ENCODE peak calls at places on chromosomes 3 and 15, in six cellular contexts. G is NCI-H1092; V is stimulated activated CD8-positive, alpha-beta memory T cell treated with anti-CD3 and anti-CD28 coated beads, Interleukin-4, amount 100 ng/mL, for 48 hours; A is effector memory CD4-positive, alpha-beta T cell; R is astrocyte of the spinal cord; T is amniotic stem cell. L is an unnamed sample.

GRCh38 chr3:188507244-188507720 is 353.3 kb downstream of the LPP start:
- DNase-seq in T (peak; percentile 84), G (no peak), V (no peak), A (no peak), R (peak; percentile 96), L (no peak)

GRCh38 chr3:166488977-166489672 is 651.9 kb upstream of the BCHE start:
- DNase-seq in G (no peak), A (no peak), R (no peak), T (no peak), V (no peak), L (no peak)

GRCh38 chr3:45541326-45542321 is 52.9 kb upstream of the LIMD1 start:
- DNase-seq in V (peak; percentile 13), A (no peak), R (no peak), T (no peak), G (no peak), L (no peak)

GRCh38 chr15:76976572-76977270 is 18.2 kb upstream of the PSTPIP1 start:
- DNase-seq in A (no peak), G (no peak), T (no peak), V (no peak), R (no peak), L (no peak)

GRCh38 chr3:98020412-98020811 is 14.7 kb downstream of the GABRR3 start:
- DNase-seq in A (no peak), G (no peak), T (no peak), V (no peak), R (no peak), L (no peak)

GRCh38 chr3:28907616-28908015 is 373.3 kb upstream of the RBMS3 start:
- DNase-seq in G (no peak), T (no peak), A (no peak), R (no peak), V (no peak), L (no peak)

GRCh38 chr3:114442251-114442650 is 148.4 kb downstream of the TIGIT start:
- DNase-seq in V (no peak), T (peak; percentile 8), R (peak; percentile 62), A (no peak), G (no peak), L (no peak)

GRCh38 chr3:42733501-42734262 is 31.1 kb upstream of the HHATL start:
- DNase-seq in A (no peak), R (no peak), T (no peak), V (peak; percentile 10), G (no peak), L (no peak)

GRCh38 chr3:157248590-157249425 is 88.9 kb upstream of the CCNL1 start:
- DNase-seq in A (no peak), G (no peak), V (no peak), R (peak; percentile 93), T (peak; percentile 89), L (peak; percentile 26)

GRCh38 chr15:37765809-37766208 is 168.6 kb upstream of the TMCO5A start:
- DNase-seq in A (no peak), G (peak; percentile 23), R (peak; percentile 13), V (no peak), T (no peak), L (no peak)

GRCh38 chr3:188077160-188077812 is 76.7 kb upstream of the LPP start:
- DNase-seq in R (no peak), A (no peak), G (no peak), V (no peak), T (no peak), L (no peak)

GRCh38 chr15:71230303-71230702 is 115.0 kb downstream of the THSD4 start:
- DNase-seq in T (no peak), A (no peak), G (no peak), V (no peak), R (no peak), L (no peak)

GRCh38 chr3:191051037-191051436 is 148.0 kb upstream of the OSTN start:
- DNase-seq in V (no peak), T (no peak), A (no peak), R (peak; percentile 59), G (no peak), L (peak; percentile 31)

L was measured in NCI-H446.